ENCODE peak calls at places on chromosomes 16 and 17, in seven cellular contexts. S, G, Z, V, A, J and M are unnamed samples.

GRCh38 chr17:61616783-61617182 is 25.8 kb upstream of the NACA2 start:
- DNase-seq in S (no peak), G (no peak), Z (no peak), V (no peak), A (no peak), J (no peak), M (no peak)

GRCh38 chr17:62827722-62828498 is 19.8 kb upstream of the MARCHF10 start:
- DNase-seq in S (no peak), G (no peak), Z (no peak), V (no peak), A (no peak), J (no peak), M (peak)

GRCh38 chr16:10619271-10619849 is 39.0 kb upstream of the EMP2 start:
- DNase-seq in S (peak), G (peak), Z (no peak), V (no peak), A (peak), J (peak), M (no peak)

GRCh38 chr16:57486858-57487834 is 853 bp upstream of the DOK4 start:
- DNase-seq in S (no peak), G (no peak), Z (no peak), V (no peak), A (no peak), J (peak), M (no peak)

GRCh38 chr17:70773210-70773609 is 603.9 kb downstream of the KCNJ2 start:
- DNase-seq in S (no peak), G (no peak), Z (no peak), V (no peak), A (no peak), J (no peak), M (no peak)

GRCh38 chr17:5785343-5785742 is 201.0 kb upstream of the NLRP1 start:
- DNase-seq in S (no peak), G (no peak), Z (no peak), V (no peak), A (no peak), J (no peak), M (no peak)

GRCh38 chr17:61660726-61661125 is 69.7 kb upstream of the NACA2 start:
- DNase-seq in S (no peak), G (no peak), Z (no peak), V (no peak), A (no peak), J (no peak), M (no peak)

GRCh38 chr16:3490911-3491629 is 4.2 kb downstream of the C16orf90 start:
- DNase-seq in S (no peak), G (no peak), Z (no peak), V (no peak), A (no peak), J (peak), M (no peak)

GRCh38 chr16:86245895-86246294 is 264.4 kb upstream of the FOXF1 start:
- DNase-seq in S (no peak), G (no peak), Z (no peak), V (no peak), A (no peak), J (no peak), M (peak)

GRCh38 chr17:15106540-15106939 is 158.6 kb downstream of the PMP22 start:
- DNase-seq in S (peak), G (no peak), Z (no peak), V (peak), A (no peak), J (no peak), M (no peak)

GRCh38 chr17:82949361-82949760 is 109.5 kb upstream of the ZNF750 start:
- DNase-seq in S (no peak), G (no peak), Z (no peak), V (no peak), A (no peak), J (no peak), M (no peak)

GRCh38 chr16:4899474-4899846 is 37.5 kb downstream of the PPL start:
- DNase-seq in S (no peak), G (no peak), Z (no peak), V (no peak), A (no peak), J (no peak), M (no peak)

GRCh38 chr17:35612924-35613521 is 25.9 kb downstream of the AP2B1 start:
- DNase-seq in S (peak), G (peak), Z (peak), V (peak), A (no peak), J (no peak), M (no peak)

GRCh38 chr17:39219647-39220154 is 6.0 kb downstream of the STAC2 start:
- DNase-seq in S (no peak), G (no peak), Z (no peak), V (no peak), A (no peak), J (no peak), M (no peak)

GRCh38 chr16:29714396-29714795 is 31.4 kb downstream of the C16orf54 start:
- DNase-seq in S (no peak), G (no peak), Z (no peak), V (no peak), A (no peak), J (no peak), M (no peak)

GRCh38 chr17:57685499-57686132 is 59.5 kb downstream of the CCDC182 start:
- DNase-seq in S (no peak), G (no peak), Z (no peak), V (no peak), A (no peak), J (no peak), M (peak)

GRCh38 chr17:73139296-73139695 is 25.5 kb upstream of the SSTR2 start:
- DNase-seq in S (no peak), G (no peak), Z (no peak), V (no peak), A (no peak), J (no peak), M (no peak)

GRCh38 chr16:87068751-87069150 is 248.4 kb downstream of the C16orf95 start:
- DNase-seq in S (no peak), G (no peak), Z (no peak), V (no peak), A (no peak), J (no peak), M (no peak)

GRCh38 chr16:56233795-56234566 is 42.7 kb downstream of the GNAO1 start:
- DNase-seq in S (no peak), G (no peak), Z (no peak), V (no peak), A (no peak), J (no peak), M (no peak)

GRCh38 chr16:54027126-54027922 is 259.3 kb downstream of the IRX3 start:
- DNase-seq in S (peak), G (no peak), Z (peak), V (peak), A (no peak), J (no peak), M (no peak)

GRCh38 chr17:81440511-81441244 is 45.4 kb downstream of the BAHCC1 start:
- DNase-seq in S (peak), G (no peak), Z (no peak), V (peak), A (peak), J (no peak), M (no peak)

GRCh38 chr17:82878545-82878944 is 38.7 kb upstream of the ZNF750 start:
- DNase-seq in S (no peak), G (no peak), Z (no peak), V (no peak), A (no peak), J (no peak), M (no peak)

GRCh38 chr17:83180264-83180995 is 101.0 kb downstream of the METRNL start:
- DNase-seq in S (no peak), G (no peak), Z (no peak), V (no peak), A (no peak), J (no peak), M (peak)

GRCh38 chr16:2425008-2425518 is 4.2 kb upstream of the CCNF start:
- DNase-seq in S (no peak), G (no peak), Z (no peak), V (no peak), A (no peak), J (no peak), M (no peak)

GRCh38 chr17:78237403-78238012 is 6.1 kb downstream of the TMEM235 start:
- DNase-seq in S (no peak), G (no peak), Z (no peak), V (no peak), A (no peak), J (peak), M (no peak)

GRCh38 chr16:87721622-87722565 is 43.9 kb downstream of the KLHDC4 start:
- DNase-seq in S (no peak), G (no peak), Z (no peak), V (no peak), A (no peak), J (no peak), M (no peak)

GRCh38 chr17:61425682-61426481 is 26.2 kb downstream of the TBX2 start:
- DNase-seq in S (no peak), G (no peak), Z (no peak), V (peak), A (peak), J (no peak), M (peak)

GRCh38 chr17:50686494-50687199 is 21.1 kb downstream of the ANKRD40 start:
- DNase-seq in S (peak), G (peak), Z (peak), V (peak), A (no peak), J (no peak), M (no peak)

GRCh38 chr16:28130099-28131088 is 66.9 kb upstream of the GSG1L start:
- DNase-seq in S (no peak), G (no peak), Z (no peak), V (no peak), A (no peak), J (no peak), M (no peak)

GRCh38 chr16:68921654-68922053 is 78.3 kb downstream of the TANGO6 start:
- DNase-seq in S (peak), G (no peak), Z (peak), V (peak), A (no peak), J (no peak), M (no peak)

GRCh38 chr16:11683140-11683539 is 14.9 kb downstream of the SNN start:
- DNase-seq in S (no peak), G (no peak), Z (no peak), V (no peak), A (no peak), J (no peak), M (no peak)

GRCh38 chr17:50914510-50914849 is 48.3 kb upstream of the TOB1 start:
- DNase-seq in S (no peak), G (no peak), Z (no peak), V (no peak), A (no peak), J (no peak), M (no peak)

GRCh38 chr17:19566176-19566575 is 32.5 kb downstream of the SLC47A1 start:
- DNase-seq in S (no peak), G (no peak), Z (no peak), V (no peak), A (no peak), J (no peak), M (no peak)

GRCh38 chr17:19567216-19568015 is 33.8 kb downstream of the SLC47A1 start:
- DNase-seq in S (no peak), G (no peak), Z (no peak), V (no peak), A (peak), J (no peak), M (no peak)

GRCh38 chr17:19569785-19570496 is 36.3 kb downstream of the SLC47A1 start:
- DNase-seq in S (no peak), G (no peak), Z (no peak), V (no peak), A (no peak), J (peak), M (no peak)

GRCh38 chr17:19570497-19571151 is 37.0 kb downstream of the SLC47A1 start:
- DNase-seq in S (no peak), G (no peak), Z (no peak), V (no peak), A (no peak), J (no peak), M (no peak)

DNA sequence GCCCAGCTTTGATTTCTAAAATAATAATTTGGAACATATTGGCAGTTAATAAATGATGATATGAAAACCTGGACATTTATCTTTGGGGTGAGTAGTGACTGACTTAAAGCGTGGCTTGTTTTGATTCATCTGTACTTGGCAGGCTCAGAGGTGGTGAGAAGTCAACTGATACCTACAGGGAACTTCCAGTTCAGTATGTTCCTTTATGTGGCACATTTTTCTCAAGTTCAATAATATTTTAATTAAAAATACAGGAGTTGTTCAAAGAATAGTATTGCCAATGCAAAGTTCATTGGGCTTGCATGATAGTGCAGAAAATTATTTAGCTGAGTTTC is 34.3 kb downstream of the SLC47A1 start:
- DNase-seq in S (no peak), G (no peak), Z (no peak), V (no peak), A (no peak), J (no peak), M (no peak)
- TF ChIP-seq CTCF in S (no peak), G (no peak), Z (no peak), V (no peak), A (no peak), J (no peak), M (no peak)

DNA sequence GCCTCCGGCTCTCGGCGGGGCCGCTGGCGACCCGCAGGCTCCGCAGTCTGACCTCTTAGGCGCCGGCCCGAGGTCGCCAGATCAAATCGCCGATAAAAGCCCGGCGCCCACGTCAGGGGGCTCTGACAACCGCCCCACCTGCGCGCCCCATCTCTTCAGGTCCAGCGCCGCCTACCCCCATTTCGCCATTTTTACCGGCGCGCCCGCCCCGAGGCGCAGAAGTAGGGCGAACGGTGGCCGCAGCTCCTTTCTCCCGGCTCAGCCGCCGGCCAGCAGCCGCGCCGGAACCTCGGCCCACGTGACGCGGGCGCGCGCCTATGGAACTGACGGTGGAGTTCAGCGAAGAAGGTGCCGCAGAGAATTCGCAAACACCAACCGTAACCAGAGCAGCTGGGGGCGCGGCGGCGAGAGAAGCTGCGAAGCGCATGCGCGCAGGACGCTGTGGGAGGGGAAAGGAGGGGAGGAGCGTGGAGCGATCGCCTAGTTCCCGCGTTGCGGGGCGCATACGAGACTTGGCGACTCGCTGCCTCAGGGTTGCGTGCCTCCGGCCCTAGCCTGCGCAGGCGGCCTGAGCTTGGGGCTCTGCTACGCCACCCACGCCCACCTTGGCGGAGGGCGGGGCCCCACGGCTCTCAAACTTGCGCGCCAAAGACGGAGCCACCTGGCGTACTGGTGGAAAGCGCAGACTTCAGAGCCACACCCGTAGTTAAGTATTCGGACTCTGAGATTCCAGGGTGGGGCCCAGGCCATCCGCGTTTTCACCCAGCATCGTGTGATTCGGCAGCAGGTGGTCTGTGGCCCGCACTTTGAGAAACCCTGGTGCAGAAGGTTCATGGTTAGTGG is at the start of gene TRIM37:
- DNase-seq in S (peak), G (peak), Z (peak), V (peak), A (peak), J (peak), M (peak)
- TF ChIP-seq CTCF in S (no peak), G (no peak), Z (no peak), V (no peak), A (no peak), J (no peak), M (no peak)

GRCh38 chr16:67842509-67843342 is 606 bp downstream of the THAP11 start:
- DNase-seq in S (peak), G (peak), Z (no peak), V (peak), A (peak), J (peak), M (no peak)
- TF ChIP-seq CTCF in S (no peak), G (peak), Z (peak), V (no peak), A (peak), J (peak), M (peak)

DNA sequence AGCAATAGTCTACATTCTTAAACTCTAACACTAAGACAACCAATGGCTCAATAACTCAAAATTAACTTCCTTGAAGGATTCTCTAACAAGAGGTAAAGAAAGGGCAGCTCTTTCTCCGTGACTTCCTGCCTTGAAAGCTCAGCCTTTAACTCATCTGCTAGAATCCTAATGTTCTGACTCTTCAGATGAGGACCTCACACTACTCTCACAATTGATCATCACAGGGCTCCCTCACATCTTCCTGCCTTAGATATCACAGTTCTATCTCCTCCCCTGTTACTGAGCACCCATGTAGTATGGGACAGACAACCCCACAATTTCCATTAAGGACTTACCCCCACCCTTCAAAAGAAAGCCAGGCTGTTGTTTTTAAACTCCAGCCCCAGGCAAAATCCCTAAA is 33.5 kb downstream of the SMURF2 start:
- DNase-seq in S (no peak), G (no peak), Z (no peak), V (no peak), A (no peak), J (no peak), M (no peak)
- TF ChIP-seq CTCF in S (no peak), G (no peak), Z (no peak), V (no peak), A (no peak), J (no peak), M (no peak)

GRCh38 chr17:75287221-75287620 is 2.0 kb downstream of the SLC25A19 start:
- DNase-seq in S (no peak), G (no peak), Z (no peak), V (no peak), A (no peak), J (no peak), M (no peak)

GRCh38 chr17:75289122-75289831 is at the start of gene SLC25A19:
- DNase-seq in S (peak), G (peak), Z (peak), V (peak), A (peak), J (peak), M (peak)

GRCh38 chr17:75288784-75289121 is 480 bp downstream of the SLC25A19 start:
- DNase-seq in S (peak), G (no peak), Z (no peak), V (no peak), A (peak), J (peak), M (no peak)

GRCh38 chr17:75288359-75288758 is 874 bp downstream of the SLC25A19 start:
- DNase-seq in S (no peak), G (no peak), Z (no peak), V (no peak), A (no peak), J (no peak), M (no peak)

GRCh38 chr17:75289832-75290337 is 652 bp upstream of the SLC25A19 start:
- DNase-seq in S (peak), G (peak), Z (no peak), V (peak), A (no peak), J (no peak), M (no peak)
- TF ChIP-seq CTCF in S (no peak), G (peak), Z (peak), V (peak), A (no peak), J (peak), M (no peak)

GRCh38 chr17:29592850-29593545 is at the start of gene ANKRD13B:
- DNase-seq in S (peak), G (peak), Z (no peak), V (peak), A (no peak), J (peak), M (no peak)

GRCh38 chr17:29591737-29592624 is 951 bp upstream of the ANKRD13B start:
- DNase-seq in S (peak), G (peak), Z (no peak), V (peak), A (peak), J (peak), M (peak)

GRCh38 chr17:29594441-29595090 is 1.6 kb downstream of the ANKRD13B start:
- DNase-seq in S (no peak), G (peak), Z (no peak), V (no peak), A (no peak), J (no peak), M (no peak)

GRCh38 chr17:29595107-29595942 is 2.4 kb downstream of the ANKRD13B start:
- DNase-seq in S (no peak), G (no peak), Z (no peak), V (no peak), A (no peak), J (no peak), M (no peak)

DNA sequence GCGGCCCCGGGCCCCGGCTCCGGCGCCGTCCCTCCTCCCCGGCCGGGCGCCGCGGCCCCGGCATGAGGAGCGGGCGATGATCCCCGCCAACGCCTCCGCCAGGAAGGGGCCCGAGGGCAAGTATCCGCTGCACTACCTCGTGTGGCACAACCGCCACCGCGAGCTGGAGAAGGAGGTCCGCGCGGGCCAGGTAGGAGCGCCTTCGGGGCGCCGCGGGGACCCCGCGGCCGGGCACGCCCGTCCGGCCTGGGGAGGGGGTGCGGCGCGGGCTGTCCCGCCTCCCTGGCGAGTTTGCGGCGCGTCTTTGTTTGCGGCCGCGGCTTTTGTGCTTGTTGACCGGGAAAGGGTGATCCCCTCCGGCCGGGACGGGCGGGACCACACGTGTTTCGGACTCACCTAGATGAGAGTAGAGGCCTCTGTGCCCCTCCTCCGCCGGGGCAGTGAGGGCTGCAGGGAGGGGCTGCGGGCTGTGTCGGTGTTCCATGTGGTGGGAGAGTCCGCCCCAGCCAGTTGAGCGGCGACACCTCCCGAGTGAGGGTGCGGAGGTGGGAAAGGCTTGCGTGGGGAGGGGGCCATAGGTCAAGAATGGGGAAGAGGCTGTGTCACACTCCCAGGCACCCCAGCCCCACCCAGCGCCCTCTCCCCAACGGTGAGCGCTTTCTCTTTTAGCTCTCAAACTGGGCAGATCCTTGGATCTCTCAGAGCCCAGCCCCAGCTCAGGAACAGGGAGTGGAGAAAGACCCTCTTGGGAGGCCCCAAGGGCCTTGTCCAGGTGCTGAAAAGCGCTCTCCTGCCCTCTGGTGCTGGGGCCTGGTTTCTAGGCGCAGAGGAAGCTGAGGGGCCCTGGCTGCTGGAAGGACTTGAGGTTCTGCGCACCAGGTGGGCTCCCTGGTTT is 861 bp downstream of the ANKRD13B start:
- DNase-seq in S (peak), G (peak), Z (no peak), V (peak), A (peak), J (no peak), M (no peak)
- TF ChIP-seq CTCF in S (peak), G (peak), Z (peak), V (peak), A (peak), J (peak), M (peak)